ENCODE peak calls at places on chromosomes 5 and 9, in ten cellular contexts. J is kidney, U is ovary, K is HCT116, P is spleen, A is nephron progenitor cell, R is progenitor cell of endocrine pancreas, W is GM13977, D is psoas muscle, G is neural crest cell. Y is an unnamed sample.

GRCh38 chr5:58925627-58926545 is 343.0 kb downstream of the RAB3C start:
- DNase-seq in A (no peak), J (no peak), G (no peak), K (no peak), P (no peak), D (no peak), W (no peak), R (no peak), U (no peak), Y (no peak)

GRCh38 chr9:98874721-98875255 is 67.3 kb downstream of the GALNT12 start:
- DNase-seq in U (no peak), W (no peak), K (no peak), J (no peak), R (no peak), G (no peak), A (no peak), D (no peak), P (no peak), Y (no peak)

GRCh38 chr9:108333406-108334031 is 522.3 kb downstream of the ACTL7B start:
- DNase-seq in R (no peak), A (no peak), W (no peak), G (no peak), K (no peak), J (no peak), P (no peak), D (no peak), U (no peak), Y (no peak)

GRCh38 chr9:93701494-93702218 is 125.3 kb downstream of the PHF2 start:
- DNase-seq in R (peak; percentile 5), U (no peak), W (no peak), G (no peak), P (peak; percentile 51), K (no peak), J (no peak), D (no peak), A (no peak), Y (no peak)

GRCh38 chr9:28934111-28934510 is 1360.8 kb upstream of the C9orf72 start:
- DNase-seq in J (no peak), R (no peak), P (no peak), U (no peak), D (no peak), A (no peak), W (no peak), G (no peak), K (no peak), Y (no peak)

GRCh38 chr9:72363908-72364678 is 915 bp downstream of the ZFAND5 start:
- DNase-seq in D (peak; percentile 79), P (peak; percentile 95), J (peak; percentile 92), G (peak; percentile 38), U (peak; percentile 76), R (peak; percentile 19), A (peak; percentile 68), W (peak; percentile 90), K (no peak), Y (peak; percentile 46)

GRCh38 chr5:15489571-15490235 is 10.3 kb upstream of the FBXL7 start:
- DNase-seq in K (no peak), U (no peak), R (no peak), A (no peak), P (no peak), D (no peak), G (no peak), W (no peak), J (peak; percentile 52), Y (no peak)

GRCh38 chr9:98850851-98851729 is 43.6 kb downstream of the GALNT12 start:
- DNase-seq in J (no peak), G (no peak), U (no peak), K (no peak), D (no peak), R (no peak), P (no peak), W (no peak), A (no peak), Y (no peak)

GRCh38 chr5:27048507-27048906 is 10.1 kb upstream of the CDH9 start:
- DNase-seq in P (no peak), K (no peak), D (no peak), G (no peak), U (no peak), W (no peak), J (no peak), A (no peak), R (no peak), Y (no peak)

GRCh38 chr5:143985832-143986485 is 174.0 kb downstream of the HMHB1 start:
- DNase-seq in J (no peak), U (no peak), W (no peak), D (no peak), R (no peak), K (no peak), P (no peak), A (no peak), G (no peak), Y (no peak)

GRCh38 chr9:76576344-76576743 is 117.4 kb downstream of the GCNT1 start:
- DNase-seq in U (no peak), A (no peak), K (no peak), D (no peak), W (peak; percentile 76), J (no peak), G (no peak), R (no peak), P (no peak), Y (no peak)

DNA sequence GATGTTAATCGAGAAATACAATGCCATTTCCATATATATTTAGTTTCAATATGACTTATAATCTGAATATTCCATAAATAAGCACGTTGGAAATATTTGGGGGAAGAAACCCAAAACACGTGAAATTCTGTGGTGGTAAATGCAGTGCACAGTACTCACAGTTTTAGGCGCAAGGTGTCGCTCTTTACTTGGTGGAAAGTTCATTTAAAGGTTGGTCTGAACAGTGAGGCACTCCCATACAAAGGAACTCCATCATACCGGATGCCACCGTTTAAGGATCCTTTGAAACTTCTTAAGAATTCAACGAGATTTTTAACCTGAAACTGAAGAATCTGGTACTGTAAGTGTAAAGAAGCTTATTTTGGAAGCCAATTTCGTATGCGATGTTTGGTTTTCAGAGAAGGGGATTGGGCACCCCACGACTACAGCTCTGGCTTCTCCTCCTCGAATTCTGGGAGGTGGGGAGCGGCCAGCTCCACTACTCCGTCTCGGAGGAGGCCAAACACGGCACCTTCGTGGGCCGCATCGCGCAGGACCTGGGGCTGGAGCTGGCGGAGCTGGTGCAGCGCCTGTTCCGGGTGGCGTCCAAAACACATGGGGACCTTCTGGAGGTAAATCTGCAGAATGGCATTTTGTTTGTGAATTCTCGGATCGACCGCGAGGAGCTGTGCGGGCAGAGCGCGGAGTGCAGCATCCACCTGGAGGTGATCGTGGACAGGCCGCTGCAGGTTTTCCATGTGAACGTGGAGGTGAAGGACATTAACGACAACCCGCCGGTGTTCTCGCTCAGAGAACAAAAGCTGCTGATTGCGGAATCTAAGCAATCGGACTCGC is at the start of gene PCDHA11:
- DNase-seq in D (no peak), J (no peak), R (no peak), K (peak; percentile 8), W (no peak), U (no peak), P (no peak), G (peak; percentile 18), A (peak; percentile 34), Y (no peak)
- TF ChIP-seq CTCF in D (no peak), J (peak; percentile 25), R (peak; percentile 46), K (peak; percentile 36), W (peak; percentile 24), U (no peak), P (no peak), G (peak; percentile 66), A (peak; percentile 60), Y (no peak)

DNA sequence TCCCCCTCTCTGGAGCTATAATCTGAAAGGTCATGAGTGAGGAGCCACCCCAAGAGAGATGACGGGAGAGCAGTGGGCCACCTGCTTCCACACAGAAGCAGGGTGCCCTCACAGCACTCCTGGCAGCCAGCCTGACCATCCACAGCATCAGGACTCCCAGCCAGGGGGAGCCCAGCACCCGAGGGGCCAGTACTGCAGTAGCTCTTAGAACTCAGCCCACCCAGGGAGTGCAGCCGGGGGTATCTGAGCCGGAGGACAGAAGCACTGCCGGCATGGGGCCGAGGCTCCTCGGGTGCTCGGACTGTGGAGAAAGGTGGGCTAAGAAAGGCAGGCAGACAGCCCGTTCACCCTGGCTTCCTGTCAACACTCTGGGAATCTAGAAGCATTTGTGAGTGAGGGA is 25.7 kb upstream of the ASPN start:
- DNase-seq in G (no peak), R (no peak), P (no peak), U (peak; percentile 67), W (no peak), A (no peak), D (no peak), J (no peak), K (no peak), Y (peak; percentile 24)
- TF ChIP-seq CTCF in G (no peak), R (no peak), P (no peak), U (no peak), W (no peak), A (no peak), D (no peak), J (no peak), K (no peak), Y (no peak)

DNA sequence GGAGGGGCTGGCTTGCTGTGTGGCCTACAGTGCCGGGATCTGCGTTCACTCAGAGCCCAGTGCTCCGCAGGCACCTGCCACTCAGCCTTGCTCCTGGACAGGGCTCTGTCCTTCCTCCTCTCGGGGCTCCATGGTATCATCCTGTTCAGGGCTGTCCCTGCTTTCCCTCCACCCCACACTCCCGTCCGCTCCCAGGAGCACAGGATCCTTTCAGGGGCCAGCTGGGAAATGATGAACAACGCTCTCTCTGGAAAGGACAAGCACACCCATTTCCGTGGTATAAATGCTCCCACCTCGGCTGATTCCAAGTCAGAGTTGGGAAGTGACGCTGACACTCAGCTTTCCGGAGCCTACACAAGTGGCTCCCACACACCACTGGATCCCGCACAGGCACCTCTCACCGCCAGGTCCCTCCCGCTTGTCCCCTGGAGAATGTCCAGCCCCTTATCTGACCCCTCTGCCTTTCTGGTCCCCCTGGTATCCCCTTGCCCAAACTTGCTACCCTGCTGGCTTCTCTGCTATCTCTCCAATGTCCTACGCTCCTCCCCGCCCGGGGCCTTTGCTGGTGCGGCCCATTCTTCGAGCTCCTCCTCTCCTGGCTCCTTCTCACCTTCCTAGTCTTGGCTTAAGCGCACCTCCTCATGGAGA is 21.3 kb downstream of the HMCN2 start:
- DNase-seq in J (peak; percentile 53), G (no peak), D (no peak), R (no peak), P (peak; percentile 60), W (no peak), K (no peak), A (no peak), U (no peak), Y (no peak)
- TF ChIP-seq CTCF in J (no peak), G (no peak), D (no peak), R (no peak), P (no peak), W (no peak), K (no peak), A (no peak), U (no peak), Y (no peak)

DNA sequence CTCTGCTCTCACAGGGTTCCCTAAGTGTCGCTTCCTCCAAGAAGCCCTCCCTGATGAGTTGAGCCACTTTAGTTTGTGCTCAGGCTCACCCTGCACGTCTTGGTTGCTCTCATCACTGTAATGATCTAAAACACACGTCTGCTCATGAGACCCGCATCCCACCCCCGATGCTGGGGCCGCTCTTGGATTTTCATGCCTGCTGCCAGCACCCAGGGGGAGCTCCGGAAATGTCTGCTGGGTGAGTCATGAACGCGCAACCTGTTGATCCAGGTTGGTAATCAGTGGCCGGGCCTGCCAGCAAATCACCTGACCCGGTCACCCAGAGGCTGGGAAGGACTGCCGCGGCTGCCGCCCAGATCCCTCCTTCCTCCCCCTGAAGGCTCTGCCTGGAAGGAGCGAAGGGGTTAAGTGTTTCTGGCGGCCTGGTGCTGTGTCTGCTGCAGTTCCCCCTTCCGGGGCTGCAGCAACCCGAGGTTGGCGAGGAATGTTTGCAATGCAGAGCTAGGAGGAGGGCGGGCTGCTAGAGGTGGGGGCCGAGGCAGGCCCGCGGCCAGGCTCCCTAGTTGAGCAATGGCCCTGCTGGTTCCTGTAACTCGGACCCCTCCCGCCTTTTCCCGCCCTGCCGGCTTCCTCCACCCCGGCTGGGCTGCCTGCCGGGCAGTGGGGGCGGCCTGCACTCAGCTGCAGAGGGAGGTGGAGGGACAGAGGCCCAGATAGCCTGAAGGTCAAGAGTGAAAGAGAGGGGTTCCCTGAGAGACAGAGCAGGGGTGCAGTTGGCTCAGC is 156.1 kb upstream of the IER5L start:
- DNase-seq in J (peak; percentile 99), P (peak; percentile 94), R (peak; percentile 79), D (peak; percentile 92), G (peak; percentile 59), K (peak; percentile 93), A (peak; percentile 80), U (peak; percentile 95), W (no peak), Y (peak; percentile 41)
- TF ChIP-seq CTCF in J (no peak), P (no peak), R (peak; percentile 27), D (no peak), G (no peak), K (no peak), A (no peak), U (no peak), W (no peak), Y (no peak)

Y was measured in glutamatergic neuron.